ENCODE peak calls at places on chromosomes 6 and 20, in ten cellular contexts. X, L, P, D, E, F, Y, K, Z and A are unnamed samples.

GRCh38 chr6:115514656-115515055 is 546.0 kb downstream of the FRK start:
- DNase-seq in L (peak), D (no peak), F (no peak), Y (no peak), K (no peak), X (peak), P (no peak), E (no peak), Z (no peak), A (peak)

GRCh38 chr6:166419268-166419667 is 36.5 kb upstream of the MPC1 start:
- DNase-seq in F (peak), Z (no peak), P (no peak), L (no peak), X (no peak), K (no peak), Y (no peak), D (no peak), E (peak), A (no peak)

GRCh38 chr20:58463231-58463630 is 52.0 kb downstream of the APCDD1L start:
- DNase-seq in X (no peak), L (no peak), P (no peak), Z (no peak), Y (no peak), F (no peak), E (no peak), D (no peak), K (no peak), A (no peak)

GRCh38 chr20:47968541-47969310 is 183.4 kb upstream of the SULF2 start:
- DNase-seq in L (no peak), E (no peak), F (no peak), Z (no peak), P (no peak), X (no peak), K (no peak), D (no peak), Y (no peak), A (no peak)

GRCh38 chr6:96142142-96142541 is 126.4 kb downstream of the FUT9 start:
- DNase-seq in F (no peak), L (no peak), E (no peak), D (no peak), Z (no peak), Y (no peak), P (no peak), X (no peak), K (no peak), A (no peak)

GRCh38 chr6:160269771-160270170 is 11.2 kb upstream of the SLC22A2 start:
- DNase-seq in E (no peak), L (no peak), Z (no peak), Y (no peak), X (no peak), D (no peak), K (no peak), P (no peak), F (no peak), A (no peak)

GRCh38 chr20:3887870-3888614 is 1.1 kb upstream of the PANK2 start:
- DNase-seq in F (no peak), L (no peak), D (no peak), K (no peak), P (no peak), E (no peak), Y (no peak), X (peak), Z (no peak), A (peak)

GRCh38 chr6:373773-374724 is 17.5 kb upstream of the IRF4 start:
- DNase-seq in K (no peak), Y (no peak), E (peak), X (peak), D (no peak), F (no peak), L (no peak), P (no peak), Z (no peak), A (no peak)